ENCODE peak calls at places on chromosomes 13 and 19, in seven cellular contexts. K, R, L, Z, Y, H and G are unnamed samples. For H3K79me1, the result is how much of the 10 kb centered on the place peaks cover.

GRCh38 chr13:64925727-64926126 is 2304.4 kb downstream of the PCDH9 start:
- DNase-seq in K (no peak), R (no peak), L (no peak), Z (no peak), Y (no peak), H (no peak), G (no peak)

GRCh38 chr13:88436974-88437373 is 765.8 kb downstream of the SLITRK5 start:
- DNase-seq in K (no peak), R (no peak), L (no peak), Z (no peak), Y (no peak), H (no peak), G (no peak)

GRCh38 chr19:49057636-49058234 is at the start of gene CGB7:
- DNase-seq in K (peak), R (no peak), L (peak), Z (peak), Y (peak), H (no peak), G (peak)

GRCh38 chr13:33228645-33229445 is 56.7 kb downstream of the STARD13 start:
- DNase-seq in K (peak), R (no peak), L (peak), Z (no peak), Y (no peak), H (no peak), G (peak)

GRCh38 chr19:48910803-48911202 is 10.7 kb downstream of the NUCB1 start:
- DNase-seq in K (no peak), R (no peak), L (no peak), Z (no peak), Y (no peak), H (no peak), G (no peak)

GRCh38 chr19:4971424-4971793 is 2.5 kb downstream of the KDM4B start:
- DNase-seq in K (no peak), R (no peak), L (peak), Z (no peak), Y (peak), H (peak), G (peak)

GRCh38 chr13:99926014-99926731 is 45.4 kb downstream of the ZIC5 start:
- DNase-seq in K (peak), R (no peak), L (no peak), Z (no peak), Y (no peak), H (no peak), G (no peak)

GRCh38 chr19:21328402-21328801 is 808 bp downstream of the ZNF708 start:
- DNase-seq in K (no peak), R (no peak), L (peak), Z (peak), Y (no peak), H (no peak), G (no peak)

GRCh38 chr13:69856331-69856730 is 251.3 kb upstream of the ATXN8OS start:
- DNase-seq in K (no peak), R (peak), L (peak), Z (peak), Y (no peak), H (peak), G (no peak)

GRCh38 chr19:1608414-1609391 is 3.4 kb upstream of the UQCR11 start:
- DNase-seq in K (no peak), R (no peak), L (no peak), Z (no peak), Y (no peak), H (peak), G (no peak)

GRCh38 chr13:36261976-36262375 is 35.6 kb downstream of the CCDC169 start:
- DNase-seq in K (no peak), R (no peak), L (no peak), Z (no peak), Y (no peak), H (no peak), G (no peak)

GRCh38 chr13:23965346-23965745 is 68.0 kb upstream of the C1QTNF9B start:
- DNase-seq in K (no peak), R (no peak), L (no peak), Z (no peak), Y (no peak), H (no peak), G (no peak)

GRCh38 chr19:53254451-53255341 is at the start of gene ZNF677:
- DNase-seq in K (peak), R (peak), L (peak), Z (peak), Y (peak), H (peak), G (peak)

GRCh38 chr19:55080915-55081772 is 5.5 kb downstream of the EPS8L1 start:
- DNase-seq in K (peak), R (peak), L (peak), Z (no peak), Y (peak), H (peak), G (peak)

GRCh38 chr13:79781829-79782540 is 301.0 kb downstream of the NDFIP2 start:
- DNase-seq in K (peak), R (no peak), L (no peak), Z (no peak), Y (no peak), H (peak), G (peak)

GRCh38 chr13:45257638-45258338 is 56.9 kb upstream of the KCTD4 start:
- DNase-seq in K (peak), R (no peak), L (no peak), Z (no peak), Y (no peak), H (no peak), G (no peak)

GRCh38 chr13:72383646-72384045 is 343.8 kb downstream of the MZT1 start:
- DNase-seq in K (no peak), R (no peak), L (no peak), Z (no peak), Y (no peak), H (no peak), G (peak)

GRCh38 chr13:37131092-37131491 is 25.6 kb upstream of the CSNK1A1L start:
- DNase-seq in K (no peak), R (no peak), L (no peak), Z (no peak), Y (no peak), H (no peak), G (no peak)

GRCh38 chr19:459724-460511 is 915 bp downstream of the SHC2 start:
- DNase-seq in K (peak), R (no peak), L (peak), Z (peak), Y (peak), H (no peak), G (peak)

GRCh38 chr19:1400281-1401137 is 833 bp downstream of the GAMT start:
- DNase-seq in K (no peak), R (no peak), L (no peak), Z (no peak), Y (no peak), H (no peak), G (peak)

GRCh38 chr13:95378603-95379002 is 77.4 kb upstream of the ABCC4 start:
- DNase-seq in K (no peak), R (no peak), L (no peak), Z (no peak), Y (no peak), H (no peak), G (no peak)

GRCh38 chr19:53537523-53538377 is at the start of gene ZNF331:
- DNase-seq in K (peak), R (no peak), L (peak), Z (peak), Y (peak), H (peak), G (peak)

DNA sequence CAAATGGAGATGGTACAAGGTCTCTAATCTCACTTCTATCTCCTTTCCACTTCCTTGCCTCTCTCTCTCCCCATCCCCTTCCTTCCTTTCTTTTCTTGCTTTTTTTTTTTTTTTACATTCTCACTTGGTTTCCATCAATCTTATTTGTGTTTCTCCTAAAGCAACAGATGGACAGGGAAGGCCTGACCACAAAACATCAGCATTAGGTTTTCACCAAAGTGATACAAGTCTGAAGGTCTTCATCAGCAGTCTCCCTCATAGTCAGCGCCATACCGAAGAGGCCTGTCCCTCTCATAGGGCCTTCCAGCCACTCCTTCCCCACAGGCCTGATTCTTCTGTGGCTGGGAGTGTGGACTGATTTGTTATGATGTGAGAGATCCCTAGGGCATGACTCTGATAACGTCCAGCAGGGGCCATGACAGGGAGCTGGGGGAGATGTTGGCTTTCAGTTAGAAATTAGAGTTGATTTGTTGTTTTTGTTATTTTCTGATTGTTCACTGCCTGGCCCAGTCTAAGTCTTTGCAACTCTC is 158.7 kb downstream of the SLC7A1 start:
- DNase-seq in K (no peak), R (no peak), L (no peak), Z (no peak), Y (no peak), H (no peak), G (peak)
- H3K23ac ChIP-seq in K (no peak), R (no peak), L (no peak), Z (no peak), Y (no peak), H (no peak), G (no peak)

DNA sequence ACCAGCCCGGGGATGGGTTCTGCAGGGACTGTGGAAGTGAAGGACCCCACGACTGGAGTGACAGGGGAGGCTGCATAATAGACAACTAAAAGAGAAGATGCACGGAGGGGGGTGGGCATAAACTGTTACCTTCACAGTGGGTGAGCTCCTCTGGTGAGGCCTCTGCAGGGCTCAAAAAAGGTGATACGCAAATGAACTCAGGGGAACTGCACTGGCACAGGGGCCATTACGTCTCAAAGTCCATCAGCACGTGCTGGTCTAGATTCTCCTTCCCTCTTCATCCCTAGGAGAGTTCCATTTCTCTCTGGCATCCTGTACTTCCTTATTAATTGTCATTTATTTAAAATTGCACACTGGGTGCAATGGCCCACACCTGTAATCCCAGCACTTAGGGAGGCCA is 8.1 kb upstream of the FFAR2 start:
- DNase-seq in K (no peak), R (no peak), L (no peak), Z (no peak), Y (no peak), H (no peak), G (no peak)
- H3K79me1 ChIP-seq in K (under half), R (under half), L (under half), Z (under half), Y (under half), H (under half), G (under half)

GRCh38 chr13:105918842-105919741 is 616.4 kb downstream of the EFNB2 start:
- DNase-seq in K (peak), R (no peak), L (peak), Z (no peak), Y (peak), H (peak), G (peak)

GRCh38 chr13:105920375-105920774 is 615.1 kb downstream of the EFNB2 start:
- DNase-seq in K (peak), R (no peak), L (no peak), Z (peak), Y (no peak), H (no peak), G (peak)

GRCh38 chr13:105914637-105915036 is 620.8 kb downstream of the EFNB2 start:
- DNase-seq in K (peak), R (no peak), L (no peak), Z (no peak), Y (no peak), H (no peak), G (peak)

GRCh38 chr13:105915451-105915850 is 620.0 kb downstream of the EFNB2 start:
- DNase-seq in K (no peak), R (no peak), L (no peak), Z (no peak), Y (no peak), H (peak), G (no peak)
- H3K23ac ChIP-seq in K (no peak), R (no peak), L (no peak), Z (no peak), Y (no peak), H (no peak), G (no peak)

GRCh38 chr19:31625575-31625974 is 276.3 kb upstream of the TSHZ3 start:
- DNase-seq in K (no peak), R (no peak), L (no peak), Z (no peak), Y (no peak), H (no peak), G (no peak)
- H3K79me1 ChIP-seq in K (under half), R (under half), L (under half), Z (under half), Y (under half), H (under half), G (under half)

DNA sequence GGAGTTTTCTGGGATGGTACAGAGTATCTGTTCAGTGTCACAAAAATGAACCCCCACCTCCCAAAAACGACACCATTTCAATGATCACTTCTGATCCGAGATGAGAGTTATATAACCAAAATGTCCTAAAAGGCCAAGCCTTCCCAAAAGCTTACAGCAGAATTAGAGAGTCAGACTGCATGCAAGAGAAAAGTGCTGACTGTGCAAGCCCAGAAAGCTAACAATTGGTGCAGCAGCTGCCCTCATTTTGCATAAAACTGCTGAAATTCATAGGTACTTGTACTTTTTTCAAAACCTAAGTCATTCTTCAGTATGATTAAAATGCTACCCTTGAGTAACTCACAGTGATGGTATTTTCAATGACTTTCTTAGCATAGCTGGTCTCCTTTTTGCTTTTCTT is 819.6 kb upstream of the ARGLU1 start:
- DNase-seq in K (no peak), R (no peak), L (no peak), Z (no peak), Y (no peak), H (no peak), G (no peak)
- H3K23ac ChIP-seq in K (no peak), R (no peak), L (no peak), Z (no peak), Y (no peak), H (no peak), G (no peak)

GRCh38 chr13:114224201-114224600 is 10.5 kb upstream of the CDC16 start:
- DNase-seq in K (no peak), R (no peak), L (no peak), Z (no peak), Y (no peak), H (no peak), G (no peak)

GRCh38 chr13:114226088-114226487 is 8.6 kb upstream of the CDC16 start:
- DNase-seq in K (no peak), R (no peak), L (no peak), Z (no peak), Y (no peak), H (no peak), G (no peak)

GRCh38 chr13:114225610-114226009 is 9.1 kb upstream of the CDC16 start:
- DNase-seq in K (no peak), R (no peak), L (no peak), Z (no peak), Y (no peak), H (no peak), G (no peak)

GRCh38 chr13:114219406-114219805 is 15.3 kb upstream of the CDC16 start:
- DNase-seq in K (no peak), R (no peak), L (no peak), Z (no peak), Y (no peak), H (no peak), G (no peak)

DNA sequence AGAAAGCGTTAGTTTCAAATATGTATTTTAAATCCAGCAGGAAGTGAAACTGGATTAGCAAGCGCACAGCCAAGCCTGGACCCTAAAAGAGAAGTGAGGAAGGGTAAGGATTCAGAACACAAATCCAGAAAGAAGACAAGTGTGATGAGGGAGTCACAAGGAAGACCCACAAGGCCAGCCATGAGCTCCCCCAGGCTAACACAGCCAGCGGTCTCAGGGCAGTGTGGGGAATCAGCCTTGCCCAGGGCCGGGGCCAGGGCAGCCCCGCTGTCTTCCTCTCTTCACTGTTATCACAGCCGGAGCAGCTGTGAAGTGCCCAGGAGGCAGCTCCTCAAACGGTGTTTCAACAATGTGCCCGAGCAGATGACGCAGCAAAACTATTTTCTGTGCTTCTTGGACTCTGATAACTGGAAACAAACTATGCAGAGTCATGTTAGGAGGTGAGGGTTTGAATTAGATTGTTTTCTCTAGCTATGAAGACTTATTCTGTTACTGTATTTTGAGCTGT is 12.2 kb upstream of the CDC16 start:
- DNase-seq in K (peak), R (no peak), L (no peak), Z (no peak), Y (no peak), H (peak), G (no peak)
- H3K79me1 ChIP-seq in K (under half), R (under half), L (under half), Z (under half), Y (under half), H (under half), G (under half)